ENCODE peak calls at places on chromosome 21, in seven cellular contexts. W, H, R, X, T, A and M are unnamed samples.

GRCh38 chr21:29105218-29105617 is 25.2 kb upstream of the MAP3K7CL start:
- DNase-seq in T (no peak), H (peak), R (no peak), A (no peak), W (no peak), X (no peak), M (no peak)

GRCh38 chr21:33231526-33231925 is 1.8 kb downstream of the IFNAR2 start:
- DNase-seq in A (no peak), X (no peak), T (no peak), H (no peak), R (no peak), W (no peak), M (no peak)

GRCh38 chr21:17901458-17902092 is 82.4 kb upstream of the C21orf91 start:
- DNase-seq in W (no peak), H (peak), A (no peak), X (no peak), T (no peak), R (no peak), M (no peak)

GRCh38 chr21:32562915-32563314 is 22.4 kb downstream of the TCP10L start:
- DNase-seq in W (no peak), A (no peak), X (no peak), R (no peak), T (no peak), H (no peak), M (no peak)

GRCh38 chr21:34039678-34040382 is 33.5 kb upstream of the MRPS6 start:
- DNase-seq in T (no peak), H (no peak), A (no peak), X (no peak), R (no peak), W (no peak), M (no peak)

GRCh38 chr21:29155118-29155932 is 24.9 kb downstream of the MAP3K7CL start:
- DNase-seq in X (peak), T (peak), R (peak), H (peak), A (peak), W (no peak), M (peak)

GRCh38 chr21:33936221-33937038 is 20.8 kb upstream of the ATP5PO start:
- DNase-seq in A (no peak), R (no peak), W (no peak), X (no peak), T (no peak), H (no peak), M (no peak)

GRCh38 chr21:38645282-38645681 is 147.0 kb upstream of the ERG start:
- DNase-seq in W (no peak), T (no peak), X (no peak), H (peak), R (no peak), A (no peak), M (no peak)

GRCh38 chr21:40466893-40467483 is 380.0 kb downstream of the DSCAM start:
- DNase-seq in T (no peak), H (peak), W (peak), A (no peak), R (no peak), X (no peak), M (no peak)

GRCh38 chr21:38777521-38777920 is 28.2 kb upstream of the ETS2 start:
- DNase-seq in H (no peak), T (no peak), X (no peak), R (no peak), A (no peak), W (no peak), M (no peak)

GRCh38 chr21:34684174-34684876 is 15.5 kb downstream of the CLIC6 start:
- DNase-seq in W (no peak), T (no peak), H (no peak), X (no peak), A (no peak), R (no peak), M (no peak)

GRCh38 chr21:35051287-35051818 is 2.3 kb upstream of the RUNX1 start:
- DNase-seq in T (peak), A (peak), X (peak), R (peak), W (peak), H (peak), M (peak)

GRCh38 chr21:28550057-28550825 is 442.4 kb downstream of the LTN1 start:
- DNase-seq in R (no peak), A (no peak), W (no peak), X (no peak), H (no peak), T (no peak), M (no peak)

GRCh38 chr21:9750341-9751086 is 770.9 kb upstream of the TPTE start:
- DNase-seq in X (no peak), W (no peak), R (no peak), A (no peak), H (no peak), T (no peak), M (no peak)

GRCh38 chr21:37450385-37451044 is 83.9 kb downstream of the DYRK1A start:
- DNase-seq in W (no peak), T (no peak), H (peak), X (peak), R (no peak), A (no peak), M (no peak)

GRCh38 chr21:39347537-39347936 is 1.4 kb downstream of the HMGN1 start:
- DNase-seq in T (no peak), X (no peak), H (no peak), R (no peak), W (no peak), A (no peak), M (no peak)

GRCh38 chr21:42203936-42204335 is 15.0 kb upstream of the ABCG1 start:
- DNase-seq in A (no peak), X (no peak), W (no peak), H (no peak), T (no peak), R (no peak), M (no peak)
- H3K4me3 ChIP-seq in A (no peak), X (no peak), W (no peak), H (no peak), T (no peak), R (no peak), M (no peak)

DNA sequence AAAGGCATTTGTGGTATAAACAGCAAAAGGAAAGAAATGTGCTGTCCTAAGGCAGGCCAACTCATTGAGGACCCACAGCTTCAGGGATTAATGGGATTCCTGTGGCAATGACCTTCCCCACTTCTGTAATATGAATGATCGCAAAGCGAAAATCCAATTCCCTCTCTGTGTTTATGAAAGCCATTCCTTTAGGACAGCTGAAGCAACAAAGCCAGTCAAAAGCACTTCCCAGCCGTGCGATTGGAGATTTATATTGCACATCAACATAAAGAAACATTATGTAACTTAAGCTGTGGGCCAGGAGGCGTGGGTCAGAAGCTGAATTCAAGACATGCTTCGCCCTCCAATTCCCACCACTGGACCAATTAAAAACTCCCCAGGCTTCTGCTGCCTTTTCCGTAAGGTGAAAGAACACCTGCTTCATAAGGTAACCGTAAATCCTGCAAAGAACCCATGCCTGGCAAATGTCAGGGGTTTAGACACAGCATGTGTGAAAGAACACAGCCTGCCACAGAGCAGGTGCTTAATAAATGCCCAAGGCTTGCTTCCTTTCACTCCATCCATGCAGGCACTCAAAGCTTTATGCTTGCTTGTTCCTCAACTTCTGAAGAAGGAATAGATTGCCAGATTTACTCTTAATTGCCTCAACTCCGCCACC is 138.9 kb upstream of the SOD1 start:
- DNase-seq in R (peak), A (no peak), H (peak), T (no peak), X (no peak), W (no peak), M (no peak)
- H3K27ac ChIP-seq in R (no peak), A (no peak), H (no peak), T (no peak), X (no peak), W (no peak), M (no peak)

DNA sequence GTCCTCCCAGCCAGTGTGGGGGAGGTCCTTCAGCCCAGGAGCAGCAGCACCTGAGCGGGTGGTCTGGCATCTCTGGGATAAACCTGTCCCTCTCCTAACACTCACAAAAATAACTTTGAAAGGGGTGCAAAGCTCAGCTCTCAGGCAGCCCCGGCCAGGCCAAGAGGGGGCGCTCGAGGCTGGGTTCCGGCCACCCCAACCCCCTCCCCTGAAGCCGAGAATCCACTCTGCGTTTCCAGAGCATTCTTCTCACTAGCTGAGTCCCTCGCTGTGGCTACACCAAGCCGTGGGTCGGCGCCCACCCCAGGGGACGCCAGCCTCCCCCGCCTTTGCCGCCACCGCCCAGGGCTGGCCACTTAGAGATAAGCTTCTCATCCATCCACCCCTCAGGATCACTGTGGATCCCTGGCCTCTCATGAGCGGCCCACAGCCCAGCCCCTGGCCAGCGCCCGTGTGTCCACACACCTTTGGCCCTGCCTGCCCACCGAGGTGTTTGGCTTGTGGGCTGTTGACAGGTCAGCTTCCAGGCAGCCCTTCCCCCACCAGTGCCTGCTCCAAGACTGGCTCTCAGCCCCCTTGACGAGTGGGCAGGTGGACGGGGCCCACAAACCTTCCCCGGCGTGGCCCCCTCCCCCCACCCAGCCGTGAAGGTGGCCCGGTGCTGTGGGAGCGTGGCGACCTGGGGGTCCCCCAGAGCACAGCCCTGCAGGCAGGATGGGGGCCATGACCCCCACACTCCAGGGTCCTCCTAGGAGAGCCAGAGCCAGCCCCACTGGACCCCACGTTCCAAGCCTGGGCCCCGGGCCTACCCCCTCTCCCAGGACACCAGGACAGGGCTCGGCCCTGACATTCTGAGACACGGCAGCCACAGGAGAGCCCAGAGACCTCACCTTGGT is 1.9 kb downstream of the FTCD start:
- DNase-seq in X (peak), T (peak), H (no peak), W (no peak), R (peak), A (peak), M (peak)
- H3K4me3 ChIP-seq in X (no peak), T (no peak), H (no peak), W (no peak), R (no peak), A (peak), M (no peak)

DNA sequence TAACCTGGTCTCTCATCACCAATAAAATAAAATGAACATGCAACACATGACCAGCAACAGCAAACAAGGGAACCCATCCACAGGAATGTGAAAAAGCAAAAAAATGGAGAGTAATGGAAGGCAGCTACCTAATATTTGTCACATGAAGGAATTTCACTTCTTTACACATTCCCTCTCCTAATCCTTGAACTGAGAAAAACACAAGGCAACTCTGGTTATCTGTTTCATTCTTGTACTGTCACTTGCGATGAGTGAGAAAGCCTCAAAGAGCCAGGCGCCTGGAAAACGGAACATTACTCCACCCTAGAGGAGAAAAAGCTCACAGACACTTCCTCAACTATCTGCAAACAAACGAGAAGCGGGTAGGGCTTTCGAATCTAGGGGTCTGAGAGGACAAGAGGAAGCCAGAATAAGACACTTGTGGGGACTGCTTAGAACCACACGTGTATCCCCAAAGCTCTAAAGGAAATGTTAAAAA is 13.8 kb downstream of the HSF2BP start:
- DNase-seq in T (peak), A (no peak), X (peak), R (no peak), H (peak), W (peak), M (peak)
- H3K27ac ChIP-seq in T (no peak), A (peak), X (peak), R (no peak), H (no peak), W (peak), M (no peak)

GRCh38 chr21:36384885-36385232 is 333 bp upstream of the CHAF1B start:
- DNase-seq in H (no peak), X (no peak), A (no peak), T (no peak), W (no peak), R (no peak), M (no peak)
- H3K4me3 ChIP-seq in H (no peak), X (peak), A (peak), T (no peak), W (peak), R (no peak), M (peak)

GRCh38 chr21:16419188-16419874 is 689.5 kb downstream of the USP25 start:
- DNase-seq in H (peak), A (peak), R (peak), W (peak), T (peak), X (peak), M (peak)
- H3K27ac ChIP-seq in H (no peak), A (peak), R (peak), W (peak), T (peak), X (no peak), M (peak)

DNA sequence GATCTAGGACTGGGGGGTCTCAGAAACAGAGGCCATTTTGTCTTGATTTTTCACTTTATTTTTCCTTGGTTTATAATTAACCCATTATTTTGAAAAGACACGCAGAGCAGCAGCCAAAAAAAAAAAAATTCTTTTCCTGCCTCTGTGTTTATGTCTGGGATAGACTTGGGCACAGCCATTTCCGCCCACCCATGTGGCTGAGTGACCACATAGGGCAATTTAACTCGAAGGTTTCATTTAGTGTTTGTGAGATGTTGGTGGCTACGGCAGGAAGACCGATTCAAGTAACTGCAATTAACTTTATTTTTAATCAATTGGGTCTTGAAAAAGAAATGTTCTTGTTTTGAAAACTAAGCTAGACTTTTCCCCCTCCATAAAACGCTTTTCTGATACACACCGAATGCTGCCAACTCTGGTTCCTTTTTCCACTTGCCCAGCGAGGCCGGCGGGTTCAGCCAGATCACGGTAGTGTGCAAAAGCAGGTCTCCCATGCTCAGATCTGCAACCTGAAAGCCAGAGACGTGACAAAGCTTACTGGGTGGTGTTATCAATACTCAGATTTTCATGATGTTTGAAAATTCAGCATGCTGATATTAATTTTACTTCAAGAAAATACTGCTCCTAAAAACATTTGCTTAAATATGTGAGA is 97.4 kb upstream of the KRTAP19-8 start:
- DNase-seq in R (no peak), W (no peak), T (no peak), H (peak), X (no peak), A (no peak), M (no peak)
- H3K4me3 ChIP-seq in R (no peak), W (no peak), T (no peak), H (no peak), X (no peak), A (no peak), M (no peak)

GRCh38 chr21:25906554-25906953 is 171.8 kb downstream of the GABPA start:
- DNase-seq in R (no peak), X (no peak), A (no peak), H (no peak), W (no peak), T (no peak), M (no peak)
- H3K27ac ChIP-seq in R (no peak), X (no peak), A (no peak), H (no peak), W (no peak), T (no peak), M (no peak)

GRCh38 chr21:16330340-16331319 is 600.8 kb downstream of the USP25 start:
- DNase-seq in R (no peak), A (no peak), H (peak), T (peak), W (peak), X (peak), M (no peak)
- H3K4me3 ChIP-seq in R (no peak), A (peak), H (no peak), T (no peak), W (no peak), X (no peak), M (no peak)

GRCh38 chr21:16239659-16240265 is 510.0 kb downstream of the USP25 start:
- DNase-seq in H (no peak), W (peak), T (no peak), X (no peak), A (no peak), R (no peak), M (no peak)
- H3K27ac ChIP-seq in H (no peak), W (no peak), T (no peak), X (no peak), A (no peak), R (no peak), M (no peak)